ENCODE peak calls at places on chromosomes 2 and 18, in five cellular contexts. C, G, V, U and J are unnamed samples.

GRCh38 chr2:27150639-27151230 is 1.9 kb downstream of the TCF23 start:
- DNase-seq in C (no peak), G (no peak), V (no peak), U (no peak), J (no peak)

GRCh38 chr2:128584296-128584900 is 265.7 kb upstream of the HS6ST1 start:
- DNase-seq in C (no peak), G (no peak), V (no peak), U (no peak), J (no peak)

GRCh38 chr2:30588891-30589495 is 141.9 kb downstream of the LCLAT1 start:
- DNase-seq in C (no peak), G (no peak), V (no peak), U (no peak), J (no peak)

GRCh38 chr2:119888673-119889072 is 124.2 kb upstream of the EPB41L5 start:
- DNase-seq in C (no peak), G (peak; percentile 3), V (no peak), U (no peak), J (no peak)

GRCh38 chr2:29196792-29197788 is 81.9 kb downstream of the CLIP4 start:
- DNase-seq in C (peak; percentile 74), G (peak; percentile 72), V (peak; percentile 81), U (peak; percentile 83), J (peak; percentile 74)

GRCh38 chr18:72828601-72829000 is 39.2 kb downstream of the NETO1 start:
- DNase-seq in C (no peak), G (no peak), V (no peak), U (no peak), J (no peak)

GRCh38 chr18:74530584-74530862 is 3.8 kb upstream of the CNDP1 start:
- DNase-seq in C (no peak), G (no peak), V (no peak), U (no peak), J (no peak)

GRCh38 chr2:161415041-161415440 is 1.1 kb upstream of the TBR1 start:
- DNase-seq in C (no peak), G (no peak), V (no peak), U (no peak), J (peak; percentile 18)

GRCh38 chr2:54074636-54075341 is 40.6 kb upstream of the ACYP2 start:
- DNase-seq in C (no peak), G (peak; percentile 26), V (no peak), U (no peak), J (no peak)

GRCh38 chr2:84078466-84078865 is 380.6 kb downstream of the SUCLG1 start:
- DNase-seq in C (no peak), G (no peak), V (no peak), U (no peak), J (no peak)

GRCh38 chr2:117952237-117952636 is 61.6 kb downstream of the CCDC93 start:
- DNase-seq in C (no peak), G (no peak), V (no peak), U (no peak), J (no peak)

GRCh38 chr18:52333860-52334259 is 6.1 kb upstream of the DCC start:
- DNase-seq in C (no peak), G (peak; percentile 17), V (no peak), U (no peak), J (no peak)

GRCh38 chr2:216142540-216142939 is 33.4 kb downstream of the XRCC5 start:
- DNase-seq in C (no peak), G (peak; percentile 9), V (no peak), U (peak; percentile 18), J (no peak)

GRCh38 chr2:172426635-172427255 is 641 bp upstream of the ITGA6 start:
- DNase-seq in C (no peak), G (no peak), V (no peak), U (no peak), J (no peak)

GRCh38 chr18:11570770-11571169 is 38.6 kb upstream of the SLC35G4 start:
- DNase-seq in C (no peak), G (peak; percentile 9), V (no peak), U (no peak), J (no peak)

GRCh38 chr2:54287532-54287931 is 31.5 kb upstream of the TSPYL6 start:
- DNase-seq in C (no peak), G (no peak), V (no peak), U (no peak), J (no peak)